ENCODE peak calls at places on chromosome 9, in six cellular contexts. G is gastrocnemius medialis; Y is neural progenitor cell; R is fibroblast of lung; M is CD4-positive, alpha-beta memory T cell; I is heart right ventricle. E is an unnamed sample.

GRCh38 chr9:76296561-76297276 is 97.5 kb downstream of the RFK start:
- DNase-seq in Y (no peak), R (no peak), G (no peak), I (no peak), M (no peak), E (no peak)

GRCh38 chr9:1087120-1087881 is 37.1 kb downstream of the DMRT2 start:
- DNase-seq in G (no peak), R (no peak), Y (no peak), I (no peak), M (no peak), E (no peak)

GRCh38 chr9:85925493-85925892 is 15.5 kb upstream of the NAA35 start:
- DNase-seq in R (no peak), M (no peak), Y (no peak), I (no peak), G (no peak), E (no peak)

GRCh38 chr9:19485193-19485592 is 76.4 kb downstream of the ACER2 start:
- DNase-seq in M (no peak), I (no peak), R (no peak), G (no peak), Y (no peak), E (no peak)

GRCh38 chr9:136618578-136619547 is 43.9 kb upstream of the EGFL7 start:
- DNase-seq in M (no peak), G (no peak), R (no peak), I (peak), Y (no peak), E (no peak)

GRCh38 chr9:8745347-8745746 is 945.8 kb upstream of the DMAC1 start:
- DNase-seq in Y (no peak), R (no peak), M (no peak), I (no peak), G (no peak), E (no peak)

GRCh38 chr9:137231313-137232039 is 775 bp downstream of the SLC34A3 start:
- DNase-seq in I (no peak), R (no peak), G (no peak), Y (no peak), M (no peak), E (no peak)

GRCh38 chr9:22446589-22446949 is at the start of gene DMRTA1:
- DNase-seq in G (peak), M (no peak), I (peak), Y (peak), R (peak), E (no peak)

GRCh38 chr9:96587916-96588315 is 31.7 kb downstream of the CDC14B start:
- DNase-seq in M (no peak), I (no peak), Y (no peak), R (no peak), G (no peak), E (no peak)

GRCh38 chr9:14311940-14312572 is 1.9 kb downstream of the NFIB start:
- DNase-seq in R (no peak), G (no peak), M (no peak), I (no peak), Y (no peak), E (no peak)
- H3K4me3 ChIP-seq in R (peak), G (peak), M (no peak), I (peak), Y (no peak), E (no peak)

GRCh38 chr9:120902824-120903608 is 23.6 kb downstream of the TRAF1 start:
- DNase-seq in R (no peak), I (no peak), G (no peak), Y (no peak), M (peak), E (no peak)

GRCh38 chr9:120905794-120906248 is 20.8 kb downstream of the TRAF1 start:
- DNase-seq in Y (no peak), G (no peak), M (no peak), R (no peak), I (no peak), E (no peak)

GRCh38 chr9:120904061-120904998 is 22.3 kb downstream of the TRAF1 start:
- DNase-seq in G (no peak), Y (no peak), M (peak), R (no peak), I (no peak), E (no peak)

GRCh38 chr9:120902286-120902685 is 24.3 kb downstream of the TRAF1 start:
- DNase-seq in M (no peak), G (no peak), R (no peak), I (no peak), Y (no peak), E (no peak)

DNA sequence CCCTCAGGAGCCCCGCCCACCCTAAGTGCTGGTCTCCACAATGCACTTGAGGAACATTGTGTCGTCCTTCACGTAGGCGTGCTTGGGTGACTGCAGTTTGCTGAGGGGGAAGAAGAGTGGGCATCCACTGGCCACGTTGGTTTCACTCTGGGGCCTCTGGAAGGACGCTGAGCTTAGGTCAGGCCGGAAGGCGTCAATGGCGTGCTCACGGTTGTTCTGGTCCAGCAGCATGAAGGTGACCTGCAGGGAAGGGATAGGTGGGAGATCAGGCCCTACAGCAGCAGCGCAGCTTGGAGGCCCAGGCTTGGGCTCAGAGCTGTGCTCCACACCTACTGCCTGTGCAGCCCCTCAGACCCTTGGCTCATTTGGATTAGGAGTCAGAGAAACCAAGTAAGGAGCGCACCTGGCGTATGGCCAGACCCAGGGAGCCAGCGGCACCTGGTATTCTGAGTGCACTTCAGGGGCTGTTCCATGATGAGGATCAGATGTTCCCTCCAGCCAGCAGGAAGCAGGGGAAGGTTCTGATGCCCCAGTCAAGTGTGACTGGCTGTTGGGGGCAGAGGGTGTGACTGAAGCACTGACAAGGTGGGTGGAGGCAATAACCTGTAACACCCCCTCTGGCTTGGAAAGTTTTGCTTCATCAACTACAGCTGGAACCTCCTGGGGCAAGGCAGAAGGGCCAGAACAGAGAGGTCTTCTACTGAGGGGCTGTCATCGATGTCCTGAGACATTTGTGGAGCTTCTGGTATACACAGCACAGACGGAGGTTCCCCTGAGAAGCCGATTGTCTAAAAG is 21.4 kb downstream of the TRAF1 start:
- DNase-seq in I (no peak), R (no peak), Y (no peak), G (no peak), M (no peak), E (no peak)
- H3K4me3 ChIP-seq in I (no peak), R (no peak), Y (no peak), G (no peak), M (no peak), E (no peak)

DNA sequence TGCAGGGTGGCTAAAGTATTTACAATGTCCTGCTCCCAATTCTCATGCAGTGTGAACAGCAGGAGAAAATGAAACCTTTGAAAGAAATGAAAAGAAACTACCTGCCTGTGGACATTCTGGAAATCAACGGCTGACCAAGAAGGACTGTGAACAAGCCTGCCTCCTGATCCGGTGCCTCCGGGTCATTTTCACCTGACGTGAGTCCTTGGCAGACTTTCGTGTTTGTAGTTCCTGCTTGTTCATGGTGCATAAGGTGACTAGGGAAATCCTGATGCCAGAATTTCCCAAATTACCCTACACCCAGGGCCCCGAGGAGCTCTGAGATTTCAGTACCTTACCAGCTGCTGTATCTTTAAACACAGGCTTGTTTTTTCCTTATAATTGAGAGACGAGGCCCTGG is 317.5 kb downstream of the TLE1 start:
- DNase-seq in I (no peak), G (peak), R (no peak), M (no peak), Y (no peak), E (no peak)
- H3K4me3 ChIP-seq in I (no peak), G (no peak), R (no peak), M (no peak), Y (no peak), E (no peak)

DNA sequence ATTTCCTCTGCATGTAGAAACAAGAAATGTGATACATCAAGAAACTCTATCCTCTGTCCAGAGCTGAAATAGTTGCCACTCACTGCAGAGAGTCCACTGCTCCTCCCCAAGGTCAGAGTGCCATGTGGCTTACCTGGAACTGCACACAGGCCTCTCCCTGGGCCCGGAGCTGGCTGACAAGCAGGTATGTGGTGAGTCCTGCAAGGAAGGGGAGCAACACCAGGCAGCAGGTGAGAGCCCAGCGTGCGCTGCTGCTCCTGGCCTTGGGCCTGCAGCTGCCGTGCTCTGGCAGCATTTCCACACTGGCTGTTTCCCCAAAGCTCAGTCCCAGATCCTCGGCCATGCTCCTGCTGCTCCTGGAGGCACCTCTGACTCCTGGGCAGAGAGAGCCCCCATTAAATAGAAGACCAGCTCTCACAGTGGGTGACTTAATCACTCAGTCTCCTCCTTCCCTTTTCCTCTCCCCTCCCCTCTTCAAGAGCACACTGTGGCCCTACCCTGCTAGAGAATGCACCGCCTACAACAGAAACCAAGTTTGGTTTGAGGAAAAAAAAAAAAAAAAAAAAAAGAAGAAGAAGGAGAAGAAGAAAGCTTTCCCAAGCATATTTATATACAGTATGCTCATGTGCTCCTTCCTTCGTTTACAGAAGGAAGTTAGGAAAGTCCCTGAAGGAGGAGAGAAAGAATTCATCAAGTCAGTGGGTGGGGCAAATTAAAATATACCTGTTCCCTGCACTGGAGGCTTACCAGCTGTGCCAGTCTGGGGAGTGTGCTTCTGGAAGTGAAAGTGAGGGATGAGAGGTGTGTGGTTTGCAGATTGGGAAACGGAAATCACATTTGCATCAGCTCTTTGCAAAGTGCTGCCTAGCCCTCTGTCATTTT is at the start of gene TNFSF15:
- DNase-seq in G (peak), M (peak), Y (peak), I (peak), R (peak), E (no peak)
- H3K4me3 ChIP-seq in G (no peak), M (no peak), Y (no peak), I (peak), R (peak), E (no peak)

GRCh38 chr9:34550681-34551270 is 28.0 kb upstream of the ENHO start:
- DNase-seq in Y (no peak), M (no peak), R (no peak), I (no peak), G (no peak), E (no peak)
- H3K4me3 ChIP-seq in Y (no peak), M (no peak), R (no peak), I (no peak), G (no peak), E (no peak)

GRCh38 chr9:16728128-16728505 is 142.4 kb downstream of the BNC2 start:
- DNase-seq in Y (no peak), M (no peak), I (no peak), R (peak), G (no peak), E (no peak)
- H3K4me3 ChIP-seq in Y (no peak), M (no peak), I (peak), R (peak), G (peak), E (peak)

GRCh38 chr9:129320575-129321311 is 142.7 kb upstream of the IER5L start:
- DNase-seq in G (peak), M (peak), Y (peak), R (peak), I (peak), E (peak)
- H3K4me3 ChIP-seq in G (peak), M (peak), Y (no peak), R (peak), I (peak), E (peak)

E was measured in AG09309.